ENCODE peak calls at places on chromosomes 11 and 22, in nine cellular contexts. One of them, this sample, is unnamed.

GRCh38 chr11:77547863-77548551 is 41.7 kb upstream of the AQP11 start:
- DNase-seq in endodermal cell: peak
- DNase-seq in psoas muscle: no peak
- DNase-seq in PC-3: peak
- DNase-seq in cardiac muscle cell: peak
- DNase-seq in effector memory CD4-positive, alpha-beta T cell: no peak
- DNase-seq in spleen: no peak
- DNase-seq in pancreas: no peak
- DNase-seq in body of pancreas: peak
- DNase-seq in this sample: peak

GRCh38 chr11:14455648-14456430 is 43.8 kb downstream of the COPB1 start:
- DNase-seq in endodermal cell: no peak
- DNase-seq in psoas muscle: no peak
- DNase-seq in PC-3: no peak
- DNase-seq in cardiac muscle cell: no peak
- DNase-seq in effector memory CD4-positive, alpha-beta T cell: no peak
- DNase-seq in spleen: no peak
- DNase-seq in pancreas: no peak
- DNase-seq in body of pancreas: no peak
- DNase-seq in this sample: no peak

GRCh38 chr11:123653405-123653996 is 923 bp downstream of the SCN3B start:
- DNase-seq in endodermal cell: no peak
- DNase-seq in psoas muscle: no peak
- DNase-seq in PC-3: peak
- DNase-seq in cardiac muscle cell: no peak
- DNase-seq in effector memory CD4-positive, alpha-beta T cell: no peak
- DNase-seq in spleen: no peak
- DNase-seq in pancreas: no peak
- DNase-seq in body of pancreas: no peak
- DNase-seq in this sample: no peak

GRCh38 chr11:11022126-11022730 is 164.4 kb upstream of the ZBED5 start:
- DNase-seq in endodermal cell: no peak
- DNase-seq in psoas muscle: no peak
- DNase-seq in PC-3: peak
- DNase-seq in cardiac muscle cell: peak
- DNase-seq in effector memory CD4-positive, alpha-beta T cell: no peak
- DNase-seq in spleen: no peak
- DNase-seq in pancreas: no peak
- DNase-seq in body of pancreas: no peak
- DNase-seq in this sample: no peak

GRCh38 chr11:47152953-47153950 is 23.4 kb downstream of the ARFGAP2 start:
- DNase-seq in endodermal cell: peak
- DNase-seq in psoas muscle: peak
- DNase-seq in PC-3: peak
- DNase-seq in cardiac muscle cell: peak
- DNase-seq in effector memory CD4-positive, alpha-beta T cell: no peak
- DNase-seq in spleen: no peak
- DNase-seq in pancreas: peak
- DNase-seq in body of pancreas: peak
- DNase-seq in this sample: peak

GRCh38 chr11:19315511-19315910 is 74.8 kb upstream of the E2F8 start:
- DNase-seq in endodermal cell: no peak
- DNase-seq in psoas muscle: no peak
- DNase-seq in PC-3: no peak
- DNase-seq in cardiac muscle cell: no peak
- DNase-seq in effector memory CD4-positive, alpha-beta T cell: no peak
- DNase-seq in spleen: no peak
- DNase-seq in pancreas: no peak
- DNase-seq in body of pancreas: no peak
- DNase-seq in this sample: no peak

GRCh38 chr11:796565-797299 is 1.3 kb downstream of the SLC25A22 start:
- DNase-seq in endodermal cell: no peak
- DNase-seq in psoas muscle: peak
- DNase-seq in PC-3: no peak
- DNase-seq in cardiac muscle cell: no peak
- DNase-seq in effector memory CD4-positive, alpha-beta T cell: no peak
- DNase-seq in spleen: peak
- DNase-seq in pancreas: peak
- DNase-seq in body of pancreas: peak
- DNase-seq in this sample: no peak

GRCh38 chr11:118301600-118302195 is 2.8 kb upstream of the CD3E start:
- DNase-seq in endodermal cell: no peak
- DNase-seq in psoas muscle: no peak
- DNase-seq in PC-3: no peak
- DNase-seq in cardiac muscle cell: no peak
- DNase-seq in effector memory CD4-positive, alpha-beta T cell: no peak
- DNase-seq in spleen: no peak
- DNase-seq in pancreas: no peak
- DNase-seq in body of pancreas: no peak
- DNase-seq in this sample: no peak

GRCh38 chr22:35966314-35967045 is 62.1 kb downstream of the RBFOX2 start:
- DNase-seq in endodermal cell: no peak
- DNase-seq in psoas muscle: no peak
- DNase-seq in PC-3: peak
- DNase-seq in cardiac muscle cell: no peak
- DNase-seq in effector memory CD4-positive, alpha-beta T cell: no peak
- DNase-seq in spleen: no peak
- DNase-seq in pancreas: no peak
- DNase-seq in body of pancreas: no peak
- DNase-seq in this sample: no peak

GRCh38 chr11:70158201-70158600 is 44.9 kb upstream of the FADD start:
- DNase-seq in endodermal cell: peak
- DNase-seq in psoas muscle: peak
- DNase-seq in PC-3: peak
- DNase-seq in cardiac muscle cell: peak
- DNase-seq in effector memory CD4-positive, alpha-beta T cell: no peak
- DNase-seq in spleen: no peak
- DNase-seq in pancreas: no peak
- DNase-seq in body of pancreas: peak
- DNase-seq in this sample: peak

GRCh38 chr11:134024420-134025085 is 44.3 kb upstream of the JAM3 start:
- DNase-seq in endodermal cell: no peak
- DNase-seq in psoas muscle: no peak
- DNase-seq in PC-3: peak
- DNase-seq in cardiac muscle cell: no peak
- DNase-seq in effector memory CD4-positive, alpha-beta T cell: no peak
- DNase-seq in spleen: no peak
- DNase-seq in pancreas: no peak
- DNase-seq in body of pancreas: no peak
- DNase-seq in this sample: no peak
- H3K27ac ChIP-seq in endodermal cell: no peak
- H3K27ac ChIP-seq in psoas muscle: no peak
- H3K27ac ChIP-seq in PC-3: no peak
- H3K27ac ChIP-seq in cardiac muscle cell: no peak
- H3K27ac ChIP-seq in effector memory CD4-positive, alpha-beta T cell: no peak
- H3K27ac ChIP-seq in spleen: no peak
- H3K27ac ChIP-seq in pancreas: no peak
- H3K27ac ChIP-seq in body of pancreas: no peak
- H3K27ac ChIP-seq in this sample: no peak

DNA sequence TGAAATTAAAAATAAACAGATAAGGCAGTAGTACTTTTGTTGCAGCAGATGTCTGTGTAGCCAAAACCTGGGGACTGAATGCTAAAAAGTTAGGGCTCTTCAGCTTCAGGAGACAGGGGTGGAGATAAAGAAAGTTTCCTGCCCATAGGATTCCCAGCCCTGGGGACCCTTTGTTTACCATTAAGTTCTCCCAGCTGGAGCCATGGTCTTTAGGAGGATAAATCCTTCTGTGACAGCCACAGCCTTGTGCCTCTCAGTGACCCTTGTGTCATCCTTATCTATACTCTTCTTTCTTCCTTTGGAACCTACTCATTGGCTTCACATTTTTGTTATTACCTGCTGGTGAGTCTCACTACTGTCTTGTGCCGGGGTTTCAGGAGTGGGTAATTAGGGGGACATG is at the start of gene OR51M1:
- DNase-seq in endodermal cell: peak
- DNase-seq in psoas muscle: no peak
- DNase-seq in PC-3: no peak
- DNase-seq in cardiac muscle cell: no peak
- DNase-seq in effector memory CD4-positive, alpha-beta T cell: no peak
- DNase-seq in spleen: no peak
- DNase-seq in pancreas: no peak
- DNase-seq in body of pancreas: no peak
- DNase-seq in this sample: no peak
- H3K4me3 ChIP-seq in endodermal cell: peak
- H3K4me3 ChIP-seq in psoas muscle: no peak
- H3K4me3 ChIP-seq in PC-3: no peak
- H3K4me3 ChIP-seq in cardiac muscle cell: no peak
- H3K4me3 ChIP-seq in effector memory CD4-positive, alpha-beta T cell: no peak
- H3K4me3 ChIP-seq in spleen: no peak
- H3K4me3 ChIP-seq in pancreas: no peak
- H3K4me3 ChIP-seq in body of pancreas: no peak
- H3K4me3 ChIP-seq in this sample: no peak

GRCh38 chr11:68038718-68039525 is at the start of gene TCIRG1:
- DNase-seq in endodermal cell: peak
- DNase-seq in psoas muscle: peak
- DNase-seq in PC-3: peak
- DNase-seq in cardiac muscle cell: peak
- DNase-seq in effector memory CD4-positive, alpha-beta T cell: peak
- DNase-seq in spleen: peak
- DNase-seq in pancreas: peak
- DNase-seq in body of pancreas: peak
- DNase-seq in this sample: no peak
- H3K27ac ChIP-seq in endodermal cell: peak
- H3K27ac ChIP-seq in psoas muscle: peak
- H3K27ac ChIP-seq in PC-3: peak
- H3K27ac ChIP-seq in cardiac muscle cell: peak
- H3K27ac ChIP-seq in effector memory CD4-positive, alpha-beta T cell: peak
- H3K27ac ChIP-seq in spleen: peak
- H3K27ac ChIP-seq in pancreas: peak
- H3K27ac ChIP-seq in body of pancreas: peak
- H3K27ac ChIP-seq in this sample: no peak

DNA sequence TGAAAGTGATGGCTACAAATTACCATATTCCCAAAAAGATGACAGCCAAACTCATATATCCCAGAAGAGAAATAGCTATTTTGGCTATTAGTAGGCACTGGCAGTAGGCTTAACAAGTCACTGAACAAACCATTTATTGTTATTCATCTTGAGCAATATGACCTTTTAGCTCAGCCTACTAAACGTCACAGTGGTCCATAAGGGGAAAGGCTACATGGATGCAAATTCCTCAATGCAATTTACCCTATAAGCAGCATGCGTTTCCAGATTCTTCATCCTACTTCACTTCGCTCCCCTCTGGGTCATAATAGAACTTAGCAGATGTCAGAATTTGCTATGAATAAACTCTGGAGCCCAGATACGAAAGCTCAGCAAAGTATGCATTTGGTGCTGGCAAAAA is 114.0 kb downstream of the SIK3 start:
- DNase-seq in endodermal cell: no peak
- DNase-seq in psoas muscle: no peak
- DNase-seq in PC-3: peak
- DNase-seq in cardiac muscle cell: peak
- DNase-seq in effector memory CD4-positive, alpha-beta T cell: no peak
- DNase-seq in spleen: no peak
- DNase-seq in pancreas: no peak
- DNase-seq in body of pancreas: no peak
- DNase-seq in this sample: no peak
- H3K4me3 ChIP-seq in endodermal cell: no peak
- H3K4me3 ChIP-seq in psoas muscle: no peak
- H3K4me3 ChIP-seq in PC-3: no peak
- H3K4me3 ChIP-seq in cardiac muscle cell: no peak
- H3K4me3 ChIP-seq in effector memory CD4-positive, alpha-beta T cell: no peak
- H3K4me3 ChIP-seq in spleen: no peak
- H3K4me3 ChIP-seq in pancreas: no peak
- H3K4me3 ChIP-seq in body of pancreas: no peak
- H3K4me3 ChIP-seq in this sample: no peak

GRCh38 chr22:26168934-26169311 is 339 bp upstream of the SEZ6L start:
- DNase-seq in endodermal cell: no peak
- DNase-seq in psoas muscle: no peak
- DNase-seq in PC-3: no peak
- DNase-seq in cardiac muscle cell: no peak
- DNase-seq in effector memory CD4-positive, alpha-beta T cell: no peak
- DNase-seq in spleen: no peak
- DNase-seq in pancreas: no peak
- DNase-seq in body of pancreas: no peak
- DNase-seq in this sample: no peak
- H3K27ac ChIP-seq in endodermal cell: no peak
- H3K27ac ChIP-seq in psoas muscle: no peak
- H3K27ac ChIP-seq in PC-3: no peak
- H3K27ac ChIP-seq in cardiac muscle cell: no peak
- H3K27ac ChIP-seq in effector memory CD4-positive, alpha-beta T cell: no peak
- H3K27ac ChIP-seq in spleen: no peak
- H3K27ac ChIP-seq in pancreas: no peak
- H3K27ac ChIP-seq in body of pancreas: no peak
- H3K27ac ChIP-seq in this sample: no peak

DNA sequence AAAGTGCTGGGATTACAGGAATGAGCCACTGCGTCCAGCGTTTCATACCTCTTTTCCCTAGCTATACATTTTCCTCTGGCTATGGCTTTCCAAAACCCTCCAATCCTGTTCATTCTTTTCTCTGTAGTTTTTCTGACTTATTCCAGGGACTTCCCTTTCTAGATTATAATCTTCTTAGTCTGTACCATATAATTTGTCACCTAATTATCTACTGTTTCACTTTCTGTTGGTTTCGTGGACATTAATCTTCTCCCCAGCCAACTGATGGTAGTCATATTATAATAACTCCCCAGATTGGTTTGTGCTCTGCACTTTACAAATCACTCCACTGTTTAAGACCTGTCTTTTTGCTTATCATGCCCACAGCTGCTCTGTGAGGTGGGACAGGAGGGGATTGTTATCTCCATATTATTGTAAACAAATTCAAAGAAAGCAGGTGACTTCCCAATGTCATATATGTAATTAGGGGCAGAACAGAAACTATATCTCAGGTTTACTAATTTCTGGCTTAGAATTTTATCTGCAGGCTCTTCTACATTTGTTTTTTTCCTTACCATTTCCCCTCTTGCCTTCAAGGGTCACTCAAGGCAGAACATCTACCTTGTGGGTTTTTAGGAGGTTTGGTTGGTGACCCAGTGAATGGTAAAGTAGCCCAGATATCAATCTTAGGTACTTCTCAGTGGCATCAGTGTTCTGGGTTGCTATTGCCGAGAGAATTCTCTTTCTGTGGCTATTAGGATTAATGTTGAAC is 23.9 kb downstream of the STIM1 start:
- DNase-seq in endodermal cell: no peak
- DNase-seq in psoas muscle: no peak
- DNase-seq in PC-3: no peak
- DNase-seq in cardiac muscle cell: no peak
- DNase-seq in effector memory CD4-positive, alpha-beta T cell: no peak
- DNase-seq in spleen: no peak
- DNase-seq in pancreas: no peak
- DNase-seq in body of pancreas: no peak
- DNase-seq in this sample: no peak
- H3K4me3 ChIP-seq in endodermal cell: peak
- H3K4me3 ChIP-seq in psoas muscle: no peak
- H3K4me3 ChIP-seq in PC-3: no peak
- H3K4me3 ChIP-seq in cardiac muscle cell: no peak
- H3K4me3 ChIP-seq in effector memory CD4-positive, alpha-beta T cell: peak
- H3K4me3 ChIP-seq in spleen: no peak
- H3K4me3 ChIP-seq in pancreas: no peak
- H3K4me3 ChIP-seq in body of pancreas: no peak
- H3K4me3 ChIP-seq in this sample: no peak